ENCODE peak calls at places on chromosomes 4 and X, in five cellular contexts. T, G, Z, A and H are unnamed samples.

GRCh38 chrX:134782796-134783195 is 124.5 kb upstream of the PLAC1 start:
- DNase-seq in T (no peak), G (no peak), Z (peak; percentile 23), A (no peak), H (no peak)

GRCh38 chr4:8009097-8009496 is 69.4 kb upstream of the AFAP1 start:
- DNase-seq in T (no peak), G (no peak), Z (no peak), A (no peak), H (no peak)

GRCh38 chrX:94831364-94831763 is 1157.4 kb downstream of the FAM133A start:
- DNase-seq in T (no peak), G (no peak), Z (peak; percentile 3), A (no peak), H (no peak)

GRCh38 chr4:139017861-139018260 is 2.3 kb downstream of the NOCT start:
- DNase-seq in T (no peak), G (no peak), Z (no peak), A (no peak), H (no peak)

GRCh38 chrX:110966046-110966445 is 129.9 kb upstream of the PAK3 start:
- DNase-seq in T (no peak), G (no peak), Z (no peak), A (no peak), H (no peak)

GRCh38 chrX:139739138-139739537 is 31.2 kb upstream of the MCF2 start:
- DNase-seq in T (no peak), G (no peak), Z (no peak), A (peak; percentile 19), H (no peak)

GRCh38 chr4:153785830-153786721 is 2.8 kb downstream of the SFRP2 start:
- DNase-seq in T (peak; percentile 3), G (no peak), Z (peak; percentile 34), A (no peak), H (peak; percentile 26)

GRCh38 chr4:139300431-139301142 is 718 bp upstream of the NAA15 start:
- DNase-seq in T (no peak), G (peak; percentile 36), Z (peak; percentile 38), A (peak; percentile 36), H (no peak)

GRCh38 chr4:186249785-186250739 is 15.9 kb upstream of the F11 start:
- DNase-seq in T (no peak), G (no peak), Z (no peak), A (no peak), H (no peak)

GRCh38 chrX:103405009-103405333 is 28.6 kb downstream of the BEX3 start:
- DNase-seq in T (no peak), G (no peak), Z (no peak), A (no peak), H (no peak)

GRCh38 chrX:3527811-3528210 is 181.4 kb upstream of the MXRA5 start:
- DNase-seq in T (no peak), G (no peak), Z (no peak), A (no peak), H (no peak)

GRCh38 chr4:86582453-86582852 is 11.7 kb upstream of the PTPN13 start:
- DNase-seq in T (no peak), G (no peak), Z (peak; percentile 25), A (no peak), H (no peak)

GRCh38 chrX:34563809-34564208 is 93.3 kb downstream of the TMEM47 start:
- DNase-seq in T (no peak), G (no peak), Z (no peak), A (no peak), H (no peak)

GRCh38 chrX:109261279-109261678 is 220.6 kb downstream of the GUCY2F start:
- DNase-seq in T (no peak), G (no peak), Z (no peak), A (no peak), H (no peak)

GRCh38 chr4:37715889-37716402 is 29.8 kb upstream of the RELL1 start:
- DNase-seq in T (no peak), G (no peak), Z (peak; percentile 5), A (peak; percentile 43), H (no peak)

GRCh38 chr4:88378691-88379559 is at the start of gene HERC6:
- DNase-seq in T (peak; percentile 83), G (peak; percentile 63), Z (peak; percentile 90), A (peak; percentile 84), H (peak; percentile 70)

GRCh38 chrX:41381685-41382084 is 47.7 kb downstream of the DDX3X start:
- DNase-seq in T (peak; percentile 89), G (peak; percentile 15), Z (no peak), A (no peak), H (peak; percentile 56)

GRCh38 chr4:137755033-137755471 is 222.8 kb upstream of the PCDH18 start:
- DNase-seq in T (no peak), G (no peak), Z (no peak), A (no peak), H (peak; percentile 54)

GRCh38 chr4:159069922-159070321 is 33.0 kb upstream of the RAPGEF2 start:
- DNase-seq in T (no peak), G (no peak), Z (no peak), A (no peak), H (no peak)

GRCh38 chrX:17736478-17736855 is 826 bp upstream of the SCML1 start:
- DNase-seq in T (no peak), G (no peak), Z (no peak), A (no peak), H (no peak)

GRCh38 chrX:17735396-17735795 is 1.9 kb upstream of the SCML1 start:
- DNase-seq in T (peak; percentile 27), G (no peak), Z (no peak), A (no peak), H (no peak)

GRCh38 chrX:17737707-17738001 is 361 bp downstream of the SCML1 start:
- DNase-seq in T (no peak), G (no peak), Z (no peak), A (no peak), H (no peak)

GRCh38 chrX:17736856-17737706 is at the start of gene SCML1:
- DNase-seq in T (peak; percentile 94), G (peak; percentile 51), Z (peak; percentile 84), A (peak; percentile 71), H (peak; percentile 89)

GRCh38 chrX:17732138-17732783 is 5.0 kb upstream of the SCML1 start:
- DNase-seq in T (no peak), G (no peak), Z (no peak), A (no peak), H (no peak)
- TF ChIP-seq REST in T (no peak), G (no peak), Z (no peak), A (no peak), H (no peak)

GRCh38 chr4:84279678-84280077 is 219.4 kb downstream of the NKX6-1 start:
- DNase-seq in T (no peak), G (no peak), Z (no peak), A (no peak), H (no peak)
- H3K4me1 ChIP-seq in T (no peaks in the 10 kb centered on the region), G (no peaks in the 10 kb centered on the region), Z (no peaks in the 10 kb centered on the region), A (no peaks in the 10 kb centered on the region), H (no peaks in the 10 kb centered on the region)

GRCh38 chr4:145387079-145387478 is 94.6 kb upstream of the SMAD1 start:
- DNase-seq in T (no peak), G (no peak), Z (no peak), A (no peak), H (no peak)
- H3K9ac ChIP-seq in T (no peak overlapping the region), G (no peak overlapping the region), Z (no peak overlapping the region), A (no peak overlapping the region), H (no peak overlapping the region)

DNA sequence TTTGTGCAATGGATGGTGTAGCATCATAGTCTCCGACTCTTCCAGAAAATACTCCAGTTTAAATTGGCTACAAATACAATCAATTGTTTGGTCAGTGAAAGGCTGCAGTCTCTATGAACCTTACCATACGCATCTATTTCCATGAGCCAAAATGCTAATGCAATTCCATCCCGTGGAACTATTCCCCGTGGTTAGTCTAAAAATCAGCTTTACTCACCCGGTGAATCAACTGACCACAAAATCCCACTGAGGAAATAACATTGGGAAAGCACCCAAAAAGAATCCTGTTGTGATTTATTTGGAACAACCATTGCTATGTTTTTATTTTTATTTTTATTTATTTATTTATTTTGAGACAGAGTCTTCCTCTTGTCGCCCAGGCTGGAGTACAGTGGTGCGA is 87.1 kb downstream of the DHX15 start:
- DNase-seq in T (no peak), G (no peak), Z (no peak), A (no peak), H (no peak)
- TF ChIP-seq REST in T (no peak), G (no peak), Z (no peak), A (no peak), H (no peak)

GRCh38 chrX:54306379-54306778 is 51.5 kb downstream of the WNK3 start:
- DNase-seq in T (no peak), G (no peak), Z (no peak), A (no peak), H (no peak)
- H3K4me1 ChIP-seq in T (peaks cover 11% of the 10 kb centered on the region), G (no peaks in the 10 kb centered on the region), Z (no peaks in the 10 kb centered on the region), A (no peaks in the 10 kb centered on the region), H (no peaks in the 10 kb centered on the region)

GRCh38 chr4:111066447-111066846 is 443.6 kb upstream of the PITX2 start:
- DNase-seq in T (no peak), G (no peak), Z (no peak), A (no peak), H (no peak)

GRCh38 chr4:111070390-111070789 is 447.5 kb upstream of the PITX2 start:
- DNase-seq in T (no peak), G (no peak), Z (no peak), A (no peak), H (no peak)

GRCh38 chr4:111064342-111064993 is 441.6 kb upstream of the PITX2 start:
- DNase-seq in T (no peak), G (no peak), Z (no peak), A (peak; percentile 2), H (peak; percentile 93)

GRCh38 chr4:111066001-111066400 is 443.1 kb upstream of the PITX2 start:
- DNase-seq in T (no peak), G (no peak), Z (no peak), A (no peak), H (no peak)

DNA sequence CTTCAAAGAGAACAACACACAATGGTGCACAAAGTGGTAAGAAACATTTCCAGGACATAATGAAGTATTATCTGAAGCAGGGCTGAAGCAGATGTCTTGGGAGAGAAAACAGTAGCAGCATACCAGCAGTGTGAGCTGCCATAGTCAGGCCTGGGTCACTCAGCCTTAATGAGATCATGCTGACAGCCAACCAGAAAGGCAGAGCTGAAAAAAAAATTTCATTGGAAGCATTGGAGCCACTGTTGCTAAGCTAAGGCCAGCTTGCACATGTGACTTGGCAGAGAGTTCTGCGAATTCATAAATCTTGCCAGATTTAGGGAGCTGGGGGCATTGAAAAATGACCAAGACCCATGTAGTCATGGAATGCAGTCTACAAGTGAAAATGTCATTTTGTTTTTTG is 444.0 kb upstream of the PITX2 start:
- DNase-seq in T (no peak), G (no peak), Z (no peak), A (no peak), H (no peak)
- H3K9ac ChIP-seq in T (no peak overlapping the region), G (no peak overlapping the region), Z (peak overlapping the region; percentile 52), A (no peak overlapping the region), H (no peak overlapping the region)

GRCh38 chr4:108303488-108304177 is 134.9 kb upstream of the LEF1 start:
- DNase-seq in T (no peak), G (no peak), Z (no peak), A (no peak), H (peak; percentile 19)
- TF ChIP-seq REST in T (no peak), G (no peak), Z (no peak), A (no peak), H (no peak)